ENCODE peak calls at places on chromosomes 4 and X, in seven cellular contexts. One of them, this sample, is unnamed.

GRCh38 chrX:150460063-150460462 is 96.9 kb downstream of the MAMLD1 start:
- DNase-seq in AG09309: no peak
- DNase-seq in memory B cell: no peak
- DNase-seq in mesendoderm: no peak
- DNase-seq in DMS 273 treated with DMSO at 0.1 percent for 48 hours: no peak
- DNase-seq in brain pericyte: no peak
- DNase-seq in stimulated activated CD4-positive, alpha-beta T cell treated with anti-CD3 and anti-CD28 coated beads, TNF-alpha, amount 100 ng/mL, for 24 hours: no peak
- DNase-seq in this sample: no peak

GRCh38 chrX:71178908-71179307 is 34.3 kb downstream of the NLGN3 start:
- DNase-seq in AG09309: peak
- DNase-seq in memory B cell: peak
- DNase-seq in brain pericyte: peak
- DNase-seq in DMS 273 treated with DMSO at 0.1 percent for 48 hours: peak
- DNase-seq in stimulated activated CD4-positive, alpha-beta T cell treated with anti-CD3 and anti-CD28 coated beads, TNF-alpha, amount 100 ng/mL, for 24 hours: no peak
- DNase-seq in mesendoderm: peak
- DNase-seq in this sample: peak

GRCh38 chrX:79933938-79934337 is 80.6 kb upstream of the TBX22 start:
- DNase-seq in stimulated activated CD4-positive, alpha-beta T cell treated with anti-CD3 and anti-CD28 coated beads, TNF-alpha, amount 100 ng/mL, for 24 hours: no peak
- DNase-seq in memory B cell: no peak
- DNase-seq in mesendoderm: no peak
- DNase-seq in AG09309: no peak
- DNase-seq in DMS 273 treated with DMSO at 0.1 percent for 48 hours: no peak
- DNase-seq in brain pericyte: no peak
- DNase-seq in this sample: no peak

GRCh38 chrX:131821945-131822622 is 201.0 kb upstream of the STK26 start:
- DNase-seq in stimulated activated CD4-positive, alpha-beta T cell treated with anti-CD3 and anti-CD28 coated beads, TNF-alpha, amount 100 ng/mL, for 24 hours: no peak
- DNase-seq in DMS 273 treated with DMSO at 0.1 percent for 48 hours: no peak
- DNase-seq in mesendoderm: no peak
- DNase-seq in brain pericyte: no peak
- DNase-seq in AG09309: peak
- DNase-seq in memory B cell: no peak
- DNase-seq in this sample: no peak

GRCh38 chr4:121238461-121238860 is 74.3 kb upstream of the TNIP3 start:
- DNase-seq in stimulated activated CD4-positive, alpha-beta T cell treated with anti-CD3 and anti-CD28 coated beads, TNF-alpha, amount 100 ng/mL, for 24 hours: no peak
- DNase-seq in AG09309: no peak
- DNase-seq in brain pericyte: no peak
- DNase-seq in DMS 273 treated with DMSO at 0.1 percent for 48 hours: no peak
- DNase-seq in memory B cell: no peak
- DNase-seq in mesendoderm: no peak
- DNase-seq in this sample: no peak

GRCh38 chr4:145988628-145989027 is 50.0 kb upstream of the ZNF827 start:
- DNase-seq in mesendoderm: no peak
- DNase-seq in memory B cell: no peak
- DNase-seq in DMS 273 treated with DMSO at 0.1 percent for 48 hours: no peak
- DNase-seq in stimulated activated CD4-positive, alpha-beta T cell treated with anti-CD3 and anti-CD28 coated beads, TNF-alpha, amount 100 ng/mL, for 24 hours: no peak
- DNase-seq in AG09309: no peak
- DNase-seq in brain pericyte: no peak
- DNase-seq in this sample: no peak

GRCh38 chr4:7027913-7028312 is 15.3 kb upstream of the TADA2B start:
- DNase-seq in memory B cell: no peak
- DNase-seq in brain pericyte: no peak
- DNase-seq in stimulated activated CD4-positive, alpha-beta T cell treated with anti-CD3 and anti-CD28 coated beads, TNF-alpha, amount 100 ng/mL, for 24 hours: no peak
- DNase-seq in DMS 273 treated with DMSO at 0.1 percent for 48 hours: no peak
- DNase-seq in AG09309: no peak
- DNase-seq in mesendoderm: no peak
- DNase-seq in this sample: no peak

GRCh38 chr4:118904418-118904817 is 15.8 kb downstream of the SYNPO2 start:
- DNase-seq in brain pericyte: peak
- DNase-seq in AG09309: no peak
- DNase-seq in mesendoderm: no peak
- DNase-seq in stimulated activated CD4-positive, alpha-beta T cell treated with anti-CD3 and anti-CD28 coated beads, TNF-alpha, amount 100 ng/mL, for 24 hours: no peak
- DNase-seq in DMS 273 treated with DMSO at 0.1 percent for 48 hours: no peak
- DNase-seq in memory B cell: no peak
- DNase-seq in this sample: no peak

This sample was measured in Calu3.